ENCODE peak calls at places on chromosomes 2 and 18, in ten cellular contexts. One of them, this sample, is unnamed.

GRCh38 chr18:51522338-51522737 is 324.9 kb upstream of the MEX3C start:
- DNase-seq in endothelial cell of umbilical vein: no peak
- DNase-seq in A549: no peak
- DNase-seq in ovary: no peak
- DNase-seq in IMR-90: no peak
- DNase-seq in suprapubic skin: no peak
- DNase-seq in right atrium auricular region: no peak
- DNase-seq in PC-3: no peak
- DNase-seq in MM.1S: no peak
- DNase-seq in heart left ventricle: no peak
- DNase-seq in this sample: no peak

GRCh38 chr2:134799936-134800335 is 38.5 kb upstream of the ACMSD start:
- DNase-seq in endothelial cell of umbilical vein: no peak
- DNase-seq in A549: no peak
- DNase-seq in ovary: no peak
- DNase-seq in IMR-90: no peak
- DNase-seq in suprapubic skin: no peak
- DNase-seq in right atrium auricular region: no peak
- DNase-seq in PC-3: no peak
- DNase-seq in MM.1S: no peak
- DNase-seq in heart left ventricle: no peak
- DNase-seq in this sample: no peak

GRCh38 chr2:160210599-160211138 is 10.6 kb upstream of the ITGB6 start:
- DNase-seq in endothelial cell of umbilical vein: peak
- DNase-seq in A549: peak
- DNase-seq in ovary: no peak
- DNase-seq in IMR-90: peak
- DNase-seq in suprapubic skin: no peak
- DNase-seq in right atrium auricular region: no peak
- DNase-seq in PC-3: peak
- DNase-seq in MM.1S: peak
- DNase-seq in heart left ventricle: peak
- DNase-seq in this sample: peak

GRCh38 chr2:205706769-205707375 is 24.6 kb downstream of the NRP2 start:
- DNase-seq in endothelial cell of umbilical vein: peak
- DNase-seq in A549: peak
- DNase-seq in ovary: peak
- DNase-seq in IMR-90: peak
- DNase-seq in suprapubic skin: no peak
- DNase-seq in right atrium auricular region: peak
- DNase-seq in PC-3: peak
- DNase-seq in MM.1S: peak
- DNase-seq in heart left ventricle: peak
- DNase-seq in this sample: no peak

GRCh38 chr2:241813080-241813805 is 4.2 kb downstream of the NEU4 start:
- DNase-seq in endothelial cell of umbilical vein: no peak
- DNase-seq in A549: no peak
- DNase-seq in ovary: no peak
- DNase-seq in IMR-90: no peak
- DNase-seq in suprapubic skin: peak
- DNase-seq in right atrium auricular region: no peak
- DNase-seq in PC-3: no peak
- DNase-seq in MM.1S: no peak
- DNase-seq in heart left ventricle: no peak
- DNase-seq in this sample: no peak

GRCh38 chr18:23943903-23944624 is 70.5 kb upstream of the TTC39C start:
- DNase-seq in endothelial cell of umbilical vein: no peak
- DNase-seq in A549: peak
- DNase-seq in ovary: no peak
- DNase-seq in IMR-90: peak
- DNase-seq in suprapubic skin: no peak
- DNase-seq in right atrium auricular region: no peak
- DNase-seq in PC-3: no peak
- DNase-seq in MM.1S: no peak
- DNase-seq in heart left ventricle: no peak
- DNase-seq in this sample: no peak

GRCh38 chr2:42923632-42924425 is 131.4 kb upstream of the HAAO start:
- DNase-seq in endothelial cell of umbilical vein: no peak
- DNase-seq in A549: no peak
- DNase-seq in ovary: peak
- DNase-seq in IMR-90: peak
- DNase-seq in suprapubic skin: no peak
- DNase-seq in right atrium auricular region: no peak
- DNase-seq in PC-3: no peak
- DNase-seq in MM.1S: no peak
- DNase-seq in heart left ventricle: no peak
- DNase-seq in this sample: no peak

GRCh38 chr2:42927334-42928160 is 135.2 kb upstream of the HAAO start:
- DNase-seq in endothelial cell of umbilical vein: peak
- DNase-seq in A549: no peak
- DNase-seq in ovary: peak
- DNase-seq in IMR-90: peak
- DNase-seq in suprapubic skin: no peak
- DNase-seq in right atrium auricular region: no peak
- DNase-seq in PC-3: no peak
- DNase-seq in MM.1S: no peak
- DNase-seq in heart left ventricle: peak
- DNase-seq in this sample: peak

GRCh38 chr18:45837283-45838070 is 12.0 kb downstream of the SIGLEC15 start:
- DNase-seq in endothelial cell of umbilical vein: peak
- DNase-seq in A549: peak
- DNase-seq in ovary: no peak
- DNase-seq in IMR-90: no peak
- DNase-seq in suprapubic skin: no peak
- DNase-seq in right atrium auricular region: no peak
- DNase-seq in PC-3: no peak
- DNase-seq in MM.1S: no peak
- DNase-seq in heart left ventricle: peak
- DNase-seq in this sample: peak
- TF ChIP-seq CTCF in endothelial cell of umbilical vein: peak
- TF ChIP-seq CTCF in A549: peak
- TF ChIP-seq CTCF in ovary: no peak
- TF ChIP-seq CTCF in IMR-90: no peak
- TF ChIP-seq CTCF in suprapubic skin: no peak
- TF ChIP-seq CTCF in right atrium auricular region: peak
- TF ChIP-seq CTCF in PC-3: no peak
- TF ChIP-seq CTCF in MM.1S: no peak
- TF ChIP-seq CTCF in heart left ventricle: peak
- TF ChIP-seq CTCF in this sample: peak

DNA sequence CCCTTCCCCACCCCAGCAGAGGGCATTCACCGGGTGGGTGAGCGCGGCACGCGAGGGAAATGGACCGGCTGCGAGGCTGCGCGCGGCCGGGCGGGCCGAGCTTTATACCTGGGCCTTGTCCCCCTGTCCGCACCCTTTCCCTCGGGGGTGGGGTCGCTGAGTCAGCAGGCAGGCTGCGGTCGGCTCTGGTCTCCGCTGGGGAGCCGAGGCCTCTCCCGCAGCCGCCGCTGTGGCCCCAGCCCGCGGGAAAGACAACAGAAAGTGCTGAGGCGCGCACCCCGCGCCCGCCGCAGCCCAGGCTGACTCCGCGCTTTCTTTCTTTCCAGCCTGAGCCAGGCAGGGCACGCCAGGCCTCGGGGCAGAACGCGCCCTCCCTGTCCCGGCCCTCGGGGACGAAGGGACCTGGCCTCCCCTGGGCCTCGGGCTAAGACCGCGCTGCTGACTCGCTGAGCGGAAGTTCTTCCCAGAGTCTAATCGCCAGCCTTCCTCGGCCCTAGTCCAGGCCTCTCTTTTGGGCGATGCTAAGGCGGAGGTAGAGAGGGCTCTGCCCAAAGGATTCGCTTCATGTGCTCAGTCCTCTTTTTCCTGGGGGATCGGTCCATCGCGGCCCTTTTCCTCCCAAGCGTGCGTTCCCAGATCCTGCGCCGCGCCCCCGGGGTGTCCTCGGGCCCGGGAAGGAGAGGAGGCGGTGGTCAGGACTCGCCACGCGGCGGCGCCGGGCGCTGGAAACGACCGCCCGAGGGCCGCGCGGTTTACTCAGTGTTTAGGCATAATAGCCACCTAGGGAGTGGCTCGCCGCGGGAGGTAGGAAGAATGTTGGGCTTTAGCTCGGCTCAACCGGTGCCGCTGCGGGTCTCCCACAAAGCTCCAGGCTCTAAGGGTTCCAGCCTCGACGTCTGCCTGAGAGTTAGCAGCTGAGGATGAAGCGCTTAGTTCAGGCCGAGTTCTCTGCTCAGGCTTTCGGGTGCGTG is at the start of gene CRYBA2:
- DNase-seq in endothelial cell of umbilical vein: no peak
- DNase-seq in A549: no peak
- DNase-seq in ovary: no peak
- DNase-seq in IMR-90: no peak
- DNase-seq in suprapubic skin: no peak
- DNase-seq in right atrium auricular region: no peak
- DNase-seq in PC-3: peak
- DNase-seq in MM.1S: peak
- DNase-seq in heart left ventricle: no peak
- DNase-seq in this sample: peak
- H3K27ac ChIP-seq in endothelial cell of umbilical vein: no peak
- H3K27ac ChIP-seq in A549: no peak
- H3K27ac ChIP-seq in ovary: no peak
- H3K27ac ChIP-seq in IMR-90: no peak
- H3K27ac ChIP-seq in suprapubic skin: no peak
- H3K27ac ChIP-seq in right atrium auricular region: no peak
- H3K27ac ChIP-seq in PC-3: no peak
- H3K27ac ChIP-seq in MM.1S: no peak
- H3K27ac ChIP-seq in heart left ventricle: no peak
- H3K27ac ChIP-seq in this sample: no peak

GRCh38 chr2:95344656-95345055 is 47.5 kb downstream of the KCNIP3 start:
- DNase-seq in endothelial cell of umbilical vein: no peak
- DNase-seq in A549: no peak
- DNase-seq in ovary: no peak
- DNase-seq in IMR-90: no peak
- DNase-seq in suprapubic skin: peak
- DNase-seq in right atrium auricular region: no peak
- DNase-seq in PC-3: no peak
- DNase-seq in MM.1S: no peak
- DNase-seq in heart left ventricle: no peak
- DNase-seq in this sample: no peak

GRCh38 chr2:95345066-95345414 is 47.9 kb downstream of the KCNIP3 start:
- DNase-seq in endothelial cell of umbilical vein: no peak
- DNase-seq in A549: no peak
- DNase-seq in ovary: no peak
- DNase-seq in IMR-90: no peak
- DNase-seq in suprapubic skin: no peak
- DNase-seq in right atrium auricular region: no peak
- DNase-seq in PC-3: no peak
- DNase-seq in MM.1S: no peak
- DNase-seq in heart left ventricle: no peak
- DNase-seq in this sample: no peak

GRCh38 chr2:95346738-95347671 is 49.9 kb downstream of the KCNIP3 start:
- DNase-seq in endothelial cell of umbilical vein: peak
- DNase-seq in A549: no peak
- DNase-seq in ovary: peak
- DNase-seq in IMR-90: no peak
- DNase-seq in suprapubic skin: peak
- DNase-seq in right atrium auricular region: no peak
- DNase-seq in PC-3: peak
- DNase-seq in MM.1S: no peak
- DNase-seq in heart left ventricle: peak
- DNase-seq in this sample: no peak

GRCh38 chr2:95346236-95346737 is 49.1 kb downstream of the KCNIP3 start:
- DNase-seq in endothelial cell of umbilical vein: no peak
- DNase-seq in A549: peak
- DNase-seq in ovary: peak
- DNase-seq in IMR-90: peak
- DNase-seq in suprapubic skin: no peak
- DNase-seq in right atrium auricular region: no peak
- DNase-seq in PC-3: peak
- DNase-seq in MM.1S: no peak
- DNase-seq in heart left ventricle: peak
- DNase-seq in this sample: peak

DNA sequence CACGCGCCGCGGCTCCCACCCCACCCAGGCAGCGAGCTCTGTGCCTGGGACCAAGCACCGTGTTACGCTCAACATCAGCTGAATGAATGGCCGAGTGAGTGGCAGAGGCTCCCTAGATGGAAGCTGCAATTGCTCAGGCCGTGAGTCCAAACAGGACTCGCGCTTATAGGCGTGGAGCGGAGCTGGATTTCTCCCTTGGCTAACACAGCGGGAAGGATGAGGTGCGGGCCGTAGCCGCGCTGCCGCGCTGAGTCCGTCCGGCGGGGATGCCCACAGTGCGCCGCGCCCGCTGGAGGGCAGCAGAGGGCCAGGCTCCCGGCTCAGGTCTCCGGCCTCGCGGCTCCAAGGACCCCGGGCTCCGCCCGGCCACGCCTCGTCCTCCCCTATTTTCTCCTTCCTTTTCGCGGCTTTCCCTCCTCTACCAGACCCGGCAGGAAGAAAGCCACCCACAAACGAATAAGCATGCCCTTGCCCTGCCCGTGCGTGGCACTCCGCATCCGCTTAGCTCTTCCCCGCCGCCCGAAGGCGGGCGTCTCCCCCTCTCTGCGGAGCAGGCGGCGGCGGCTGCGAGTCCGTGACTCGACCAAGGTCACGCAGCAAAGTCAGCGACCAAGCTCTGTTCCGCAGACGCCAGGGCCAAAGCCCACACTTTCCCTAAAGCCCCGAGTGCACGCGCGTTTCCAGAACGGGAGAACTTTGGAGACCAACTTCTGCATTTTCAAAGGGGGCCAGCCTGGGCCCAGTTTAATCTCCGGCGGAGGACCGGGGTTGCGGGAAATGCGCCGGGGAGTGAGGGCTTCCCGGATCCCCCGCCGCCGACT is 48.5 kb downstream of the KCNIP3 start:
- DNase-seq in endothelial cell of umbilical vein: peak
- DNase-seq in A549: peak
- DNase-seq in ovary: peak
- DNase-seq in IMR-90: peak
- DNase-seq in suprapubic skin: peak
- DNase-seq in right atrium auricular region: peak
- DNase-seq in PC-3: peak
- DNase-seq in MM.1S: peak
- DNase-seq in heart left ventricle: peak
- DNase-seq in this sample: peak
- H3K4me3 ChIP-seq in endothelial cell of umbilical vein: peak
- H3K4me3 ChIP-seq in A549: peak
- H3K4me3 ChIP-seq in ovary: peak
- H3K4me3 ChIP-seq in IMR-90: peak
- H3K4me3 ChIP-seq in suprapubic skin: peak
- H3K4me3 ChIP-seq in right atrium auricular region: peak
- H3K4me3 ChIP-seq in PC-3: peak
- H3K4me3 ChIP-seq in MM.1S: peak
- H3K4me3 ChIP-seq in heart left ventricle: peak
- H3K4me3 ChIP-seq in this sample: peak

GRCh38 chr18:3973191-3973590 is 481.9 kb downstream of the DLGAP1 start:
- DNase-seq in endothelial cell of umbilical vein: no peak
- DNase-seq in A549: no peak
- DNase-seq in ovary: no peak
- DNase-seq in IMR-90: no peak
- DNase-seq in suprapubic skin: no peak
- DNase-seq in right atrium auricular region: no peak
- DNase-seq in PC-3: no peak
- DNase-seq in MM.1S: no peak
- DNase-seq in heart left ventricle: no peak
- DNase-seq in this sample: no peak

GRCh38 chr18:3970929-3971328 is 484.2 kb downstream of the DLGAP1 start:
- DNase-seq in endothelial cell of umbilical vein: no peak
- DNase-seq in A549: no peak
- DNase-seq in ovary: no peak
- DNase-seq in IMR-90: no peak
- DNase-seq in suprapubic skin: no peak
- DNase-seq in right atrium auricular region: no peak
- DNase-seq in PC-3: no peak
- DNase-seq in MM.1S: no peak
- DNase-seq in heart left ventricle: no peak
- DNase-seq in this sample: no peak

GRCh38 chr18:3966985-3967856 is 487.9 kb downstream of the DLGAP1 start:
- DNase-seq in endothelial cell of umbilical vein: no peak
- DNase-seq in A549: peak
- DNase-seq in ovary: no peak
- DNase-seq in IMR-90: peak
- DNase-seq in suprapubic skin: no peak
- DNase-seq in right atrium auricular region: no peak
- DNase-seq in PC-3: peak
- DNase-seq in MM.1S: no peak
- DNase-seq in heart left ventricle: peak
- DNase-seq in this sample: peak

DNA sequence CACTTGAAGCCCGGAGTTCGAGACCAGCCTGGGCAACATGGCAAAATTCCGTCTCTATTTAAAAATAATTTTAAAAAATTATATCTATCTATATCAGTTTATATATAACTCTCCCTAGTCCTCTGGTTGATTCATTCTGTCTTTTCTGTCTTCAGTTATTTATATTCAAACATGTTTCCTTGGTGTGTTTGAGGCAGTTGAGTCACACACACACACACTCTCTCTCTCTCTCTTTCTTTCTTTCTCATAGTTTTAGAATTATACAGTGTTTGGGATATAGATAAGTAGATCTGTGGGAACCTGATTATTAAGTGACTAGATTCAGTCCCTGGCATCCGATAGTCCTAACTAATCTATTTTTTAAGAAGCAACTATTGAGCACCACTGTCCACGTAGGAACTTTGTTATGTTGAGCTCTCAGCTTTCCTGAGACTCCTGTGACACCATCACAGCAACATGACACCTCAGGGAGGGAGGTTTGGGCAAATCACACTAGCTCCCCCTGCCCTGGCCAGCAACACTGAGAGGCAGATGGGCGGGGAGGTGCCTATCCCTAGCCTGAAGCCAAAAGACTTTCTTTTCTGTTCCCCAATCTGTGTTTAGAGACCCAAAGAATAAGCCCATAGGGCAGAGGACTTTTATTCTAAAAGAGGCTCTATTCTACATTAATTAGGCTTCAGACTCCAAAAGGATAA is 482.7 kb downstream of the DLGAP1 start:
- DNase-seq in endothelial cell of umbilical vein: no peak
- DNase-seq in A549: no peak
- DNase-seq in ovary: no peak
- DNase-seq in IMR-90: peak
- DNase-seq in suprapubic skin: no peak
- DNase-seq in right atrium auricular region: no peak
- DNase-seq in PC-3: no peak
- DNase-seq in MM.1S: no peak
- DNase-seq in heart left ventricle: no peak
- DNase-seq in this sample: no peak
- TF ChIP-seq CTCF in endothelial cell of umbilical vein: no peak
- TF ChIP-seq CTCF in A549: no peak
- TF ChIP-seq CTCF in ovary: no peak
- TF ChIP-seq CTCF in IMR-90: no peak
- TF ChIP-seq CTCF in suprapubic skin: no peak
- TF ChIP-seq CTCF in right atrium auricular region: no peak
- TF ChIP-seq CTCF in PC-3: no peak
- TF ChIP-seq CTCF in MM.1S: no peak
- TF ChIP-seq CTCF in heart left ventricle: no peak
- TF ChIP-seq CTCF in this sample: no peak